ENCODE peak calls at places on chromosomes 4 and X, in ten cellular contexts. T, D, Z, E, W, C, G, A, N and B are unnamed samples.
A peak's percentile ranks its signal among the peaks of the same experiment; 100 is the strongest.

GRCh38 chrX:119685225-119686066 is 7.5 kb downstream of the SEPTIN6 start:
- DNase-seq in N (no peak), G (no peak), W (no peak), C (no peak), A (no peak), Z (no peak), D (no peak), T (no peak), E (no peak), B (peak; percentile 31)

GRCh38 chr4:142314686-142315085 is 531.4 kb downstream of the INPP4B start:
- DNase-seq in W (no peak), Z (no peak), E (no peak), D (no peak), G (no peak), N (no peak), C (no peak), T (no peak), A (no peak), B (no peak)

GRCh38 chr4:74934016-74934821 is 1.3 kb downstream of the PARM1 start:
- DNase-seq in D (peak; percentile 69), T (no peak), E (peak; percentile 33), G (no peak), A (peak; percentile 24), W (peak; percentile 9), Z (peak; percentile 23), C (no peak), N (peak; percentile 38), B (peak; percentile 22)

GRCh38 chrX:131845201-131845600 is 177.9 kb upstream of the STK26 start:
- DNase-seq in N (no peak), W (no peak), C (no peak), G (no peak), T (no peak), D (no peak), A (no peak), E (peak; percentile 8), Z (no peak), B (no peak)

GRCh38 chr4:22029803-22030202 is 81.2 kb upstream of the KCNIP4 start:
- DNase-seq in D (no peak), G (no peak), E (no peak), W (no peak), N (no peak), C (peak; percentile 79), A (no peak), T (no peak), Z (no peak), B (no peak)

GRCh38 chr4:74474345-74475099 is 29.6 kb downstream of the AREG start:
- DNase-seq in G (no peak), T (no peak), E (peak; percentile 79), W (peak; percentile 4), Z (no peak), D (no peak), C (no peak), N (peak; percentile 72), A (no peak), B (no peak)

GRCh38 chr4:92519727-92520126 is 216.0 kb downstream of the GRID2 start:
- DNase-seq in T (no peak), E (no peak), G (no peak), C (no peak), N (no peak), Z (no peak), D (no peak), A (no peak), W (no peak), B (no peak)

GRCh38 chr4:86910820-86911684 is 18.8 kb upstream of the C4orf36 start:
- DNase-seq in C (no peak), W (no peak), T (no peak), D (no peak), Z (no peak), A (no peak), E (no peak), N (peak; percentile 49), G (no peak), B (no peak)

GRCh38 chr4:87037921-87038320 is 103.1 kb downstream of the AFF1 start:
- DNase-seq in W (no peak), E (no peak), G (no peak), N (no peak), Z (no peak), C (no peak), T (no peak), A (no peak), D (no peak), B (no peak)

GRCh38 chr4:176526704-176527103 is 206.9 kb downstream of the SPCS3 start:
- DNase-seq in E (no peak), C (no peak), A (no peak), G (no peak), T (no peak), Z (no peak), W (no peak), D (no peak), N (no peak), B (no peak)

GRCh38 chrX:94576367-94577004 is 902.5 kb downstream of the FAM133A start:
- DNase-seq in D (no peak), Z (no peak), C (no peak), W (no peak), N (peak; percentile 0), G (no peak), E (no peak), A (no peak), T (no peak), B (no peak)